ENCODE peak calls at places on chromosome 7, in seven cellular contexts. L is mesenchymal stem cell, V is H9, P is neuronal stem cell, Q is mesendoderm, C is H1, O is trophoblast cell. K is an unnamed sample.

GRCh38 chr7:36303202-36304098 is 86.2 kb upstream of the ANLN start:
- DNase-seq in L (peak; percentile 98), V (no peak), P (no peak), Q (no peak), C (no peak), O (peak; percentile 11), K (peak; percentile 95)

GRCh38 chr7:33887576-33887975 is 17.8 kb upstream of the BMPER start:
- DNase-seq in L (no peak), V (no peak), P (no peak), Q (no peak), C (no peak), O (no peak), K (no peak)

GRCh38 chr7:134612197-134612596 is 34.5 kb upstream of the BPGM start:
- DNase-seq in L (no peak), V (no peak), P (no peak), Q (no peak), C (no peak), O (no peak), K (no peak)

GRCh38 chr7:157041004-157041403 is 30.5 kb upstream of the MNX1 start:
- DNase-seq in L (no peak), V (no peak), P (no peak), Q (peak; percentile 50), C (no peak), O (no peak), K (peak; percentile 5)

GRCh38 chr7:27462575-27463270 is 200.0 kb downstream of the HIBADH start:
- DNase-seq in L (peak; percentile 16), V (no peak), P (no peak), Q (no peak), C (no peak), O (peak; percentile 9), K (peak; percentile 33)

GRCh38 chr7:3670898-3671297 is 369.8 kb downstream of the SDK1 start:
- DNase-seq in L (peak; percentile 76), V (no peak), P (no peak), Q (no peak), C (no peak), O (no peak), K (no peak)

GRCh38 chr7:20381406-20382034 is 50.8 kb downstream of the ITGB8 start:
- DNase-seq in L (no peak), V (no peak), P (no peak), Q (no peak), C (no peak), O (no peak), K (no peak)

GRCh38 chr7:131948434-131949053 is 392.1 kb upstream of the PODXL start:
- DNase-seq in L (no peak), V (peak; percentile 25), P (no peak), Q (peak; percentile 27), C (no peak), O (no peak), K (no peak)

GRCh38 chr7:100892364-100893317 is 3.0 kb downstream of the ACHE start:
- DNase-seq in L (no peak), V (no peak), P (no peak), Q (no peak), C (no peak), O (no peak), K (no peak)

GRCh38 chr7:36605261-36605660 is 119.0 kb downstream of the AOAH start:
- DNase-seq in L (no peak), V (no peak), P (no peak), Q (peak; percentile 53), C (no peak), O (no peak), K (no peak)

GRCh38 chr7:4939971-4940720 is 18.8 kb downstream of the MMD2 start:
- DNase-seq in L (no peak), V (no peak), P (no peak), Q (no peak), C (no peak), O (no peak), K (no peak)

GRCh38 chr7:135958173-135958572 is 19.0 kb downstream of the MTPN start:
- DNase-seq in L (no peak), V (no peak), P (no peak), Q (no peak), C (no peak), O (no peak), K (no peak)

GRCh38 chr7:155357573-155358041 is 59.9 kb downstream of the INSIG1 start:
- DNase-seq in L (no peak), V (no peak), P (no peak), Q (no peak), C (no peak), O (peak; percentile 31), K (peak; percentile 32)

GRCh38 chr7:87231243-87231642 is 11.7 kb upstream of the TMEM243 start:
- DNase-seq in L (no peak), V (no peak), P (no peak), Q (no peak), C (no peak), O (no peak), K (no peak)

GRCh38 chr7:24082826-24083225 is 201.2 kb upstream of the NPY start:
- DNase-seq in L (no peak), V (no peak), P (no peak), Q (no peak), C (no peak), O (no peak), K (no peak)

GRCh38 chr7:45689797-45690761 is 115.9 kb downstream of the ADCY1 start:
- DNase-seq in L (no peak), V (peak; percentile 17), P (no peak), Q (no peak), C (no peak), O (no peak), K (no peak)

GRCh38 chr7:142476077-142476476 is 218.2 kb upstream of the PRSS58 start:
- DNase-seq in L (no peak), V (no peak), P (no peak), Q (no peak), C (no peak), O (no peak), K (no peak)

GRCh38 chr7:143407296-143408246 is 1.1 kb downstream of the EPHA1 start:
- DNase-seq in L (no peak), V (no peak), P (no peak), Q (peak; percentile 71), C (no peak), O (no peak), K (no peak)

GRCh38 chr7:55593515-55594318 is 21.4 kb upstream of the VOPP1 start:
- DNase-seq in L (peak; percentile 82), V (peak; percentile 83), P (peak; percentile 48), Q (peak; percentile 76), C (no peak), O (peak; percentile 93), K (peak; percentile 77)

GRCh38 chr7:43700646-43701501 is 28.4 kb downstream of the COA1 start:
- DNase-seq in L (no peak), V (no peak), P (no peak), Q (peak; percentile 38), C (no peak), O (no peak), K (peak; percentile 20)

GRCh38 chr7:135684699-135685098 is 22.4 kb downstream of the STMP1 start:
- DNase-seq in L (no peak), V (no peak), P (no peak), Q (no peak), C (no peak), O (no peak), K (no peak)

GRCh38 chr7:133576769-133577168 is 323.9 kb downstream of the EXOC4 start:
- DNase-seq in L (no peak), V (no peak), P (no peak), Q (no peak), C (no peak), O (no peak), K (no peak)

GRCh38 chr7:101018271-101019167 is 1.4 kb upstream of the MUC17 start:
- DNase-seq in L (peak; percentile 45), V (peak; percentile 75), P (peak; percentile 37), Q (peak; percentile 91), C (no peak), O (no peak), K (no peak)

GRCh38 chr7:50940621-50941020 is 157.9 kb upstream of the GRB10 start:
- DNase-seq in L (no peak), V (no peak), P (no peak), Q (no peak), C (no peak), O (no peak), K (no peak)

GRCh38 chr7:75951506-75951905 is 36.6 kb downstream of the POR start:
- DNase-seq in L (peak; percentile 94), V (no peak), P (no peak), Q (no peak), C (no peak), O (peak; percentile 98), K (peak; percentile 68)

GRCh38 chr7:50706469-50706937 is 76.2 kb downstream of the GRB10 start:
- DNase-seq in L (no peak), V (no peak), P (no peak), Q (no peak), C (no peak), O (peak; percentile 88), K (no peak)

GRCh38 chr7:24757799-24758275 is 573 bp upstream of the GSDME start:
- DNase-seq in L (peak; percentile 69), V (no peak), P (no peak), Q (peak; percentile 26), C (no peak), O (peak; percentile 64), K (peak; percentile 51)

GRCh38 chr7:102065226-102065625 is 221.4 kb upstream of the SH2B2 start:
- DNase-seq in L (no peak), V (no peak), P (no peak), Q (no peak), C (no peak), O (peak; percentile 31), K (no peak)
- H3K4me2 ChIP-seq in L (no peak overlapping the region), V (no peak overlapping the region), P (no peak overlapping the region), Q (no peak overlapping the region), C (no peak overlapping the region), O (no peak overlapping the region), K (no peak overlapping the region)

DNA sequence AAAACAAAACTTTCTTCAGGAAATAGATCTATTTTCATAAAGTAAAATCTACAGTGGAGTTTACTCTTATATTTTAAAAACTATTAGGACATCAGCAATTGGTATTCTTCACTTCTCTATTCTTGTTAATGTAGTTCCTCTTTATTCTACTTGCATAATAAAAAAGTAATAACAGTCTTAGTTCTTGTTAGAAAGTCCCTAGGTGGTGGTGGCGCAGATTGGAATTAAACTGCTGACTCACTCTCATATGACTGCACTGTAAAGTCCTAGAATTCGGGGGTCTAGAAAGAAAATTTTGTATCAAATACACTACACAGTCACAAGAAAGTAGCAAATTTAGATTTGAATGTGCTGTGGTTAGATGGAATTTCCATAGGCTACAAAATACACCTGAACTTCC is 44.6 kb upstream of the TES start:
- DNase-seq in L (no peak), V (no peak), P (no peak), Q (no peak), C (no peak), O (peak; percentile 31), K (no peak)
- H2BK120ac ChIP-seq in L (no peak overlapping the region), V (no peak overlapping the region), P (no peak overlapping the region), Q (no peak overlapping the region), C (no peak overlapping the region), O (no peak overlapping the region), K (no peak overlapping the region)

GRCh38 chr7:98295467-98296220 is 14.2 kb downstream of the BRI3 start:
- DNase-seq in L (no peak), V (no peak), P (no peak), Q (no peak), C (no peak), O (peak; percentile 42), K (no peak)
- H2BK5ac ChIP-seq in L (no peak overlapping the region), V (no peak overlapping the region), P (no peak overlapping the region), Q (no peak overlapping the region), C (no peak overlapping the region), O (no peak overlapping the region), K (no peak overlapping the region)

DNA sequence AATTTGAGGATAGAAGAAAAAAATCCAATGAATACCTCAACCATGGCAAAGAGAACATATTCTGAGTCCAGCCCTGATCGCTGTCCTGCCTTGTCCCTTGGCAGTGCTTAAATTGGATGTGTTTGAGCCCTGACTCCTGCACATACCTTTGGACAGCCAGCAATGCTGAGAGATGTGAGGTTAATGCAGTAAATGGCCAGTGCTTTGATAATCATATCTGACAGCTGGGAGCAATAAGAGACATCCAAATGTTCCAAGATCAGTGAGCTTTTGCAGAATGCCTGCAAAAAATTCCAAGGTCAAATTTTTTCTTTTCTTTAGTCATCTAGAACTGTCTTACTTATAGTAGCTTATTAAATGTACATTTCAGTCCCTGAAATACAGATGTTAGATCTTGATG is 80.1 kb upstream of the LRRC17 start:
- DNase-seq in L (no peak), V (no peak), P (no peak), Q (no peak), C (no peak), O (no peak), K (no peak)
- H3K4me2 ChIP-seq in L (no peak overlapping the region), V (no peak overlapping the region), P (no peak overlapping the region), Q (no peak overlapping the region), C (no peak overlapping the region), O (no peak overlapping the region), K (no peak overlapping the region)